ENCODE peak calls at places on chromosomes 11 and 22, in four cellular contexts. P is kidney, Y is IMR-90, G is breast epithelium. J is an unnamed sample.

GRCh38 chr11:15613799-15614198 is 499.1 kb downstream of the INSC start:
- DNase-seq in G (no peak), P (no peak), Y (no peak), J (no peak)

GRCh38 chr11:125926682-125927081 is 19.2 kb upstream of the VSIG10L2 start:
- DNase-seq in Y (no peak), P (no peak), G (no peak), J (no peak)

GRCh38 chr11:1453611-1454386 is 32.8 kb downstream of the MOB2 start:
- DNase-seq in G (no peak), P (no peak), Y (no peak), J (no peak)

GRCh38 chr11:123083623-123084029 is 21.7 kb upstream of the HSPA8 start:
- DNase-seq in Y (peak), P (peak), G (peak), J (peak)

GRCh38 chr11:2564008-2564530 is 119.3 kb downstream of the KCNQ1 start:
- DNase-seq in Y (no peak), P (no peak), G (no peak), J (no peak)

GRCh38 chr11:57477507-57478189 is 17.3 kb downstream of the RTN4RL2 start:
- DNase-seq in P (no peak), G (no peak), Y (no peak), J (no peak)

GRCh38 chr11:122843281-122844150 is 5.2 kb downstream of the CRTAM start:
- DNase-seq in Y (no peak), G (no peak), P (no peak), J (no peak)

GRCh38 chr11:64725601-64726139 is 2.7 kb upstream of the NRXN2 start:
- DNase-seq in P (peak), Y (no peak), G (no peak), J (no peak)

GRCh38 chr22:33579448-33580093 is 340.7 kb downstream of the LARGE1 start:
- DNase-seq in G (no peak), Y (peak), P (peak), J (no peak)

GRCh38 chr11:15575409-15575808 is 460.7 kb downstream of the INSC start:
- DNase-seq in G (no peak), Y (no peak), P (no peak), J (peak)

GRCh38 chr11:126654886-126655806 is 299.7 kb downstream of the ST3GAL4 start:
- DNase-seq in P (no peak), G (no peak), Y (no peak), J (no peak)

GRCh38 chr11:113376156-113376555 is 11.4 kb upstream of the ANKK1 start:
- DNase-seq in Y (peak), P (no peak), G (no peak), J (no peak)

GRCh38 chr11:120540744-120541143 is 29.2 kb downstream of the GRIK4 start:
- DNase-seq in G (no peak), P (no peak), Y (peak), J (no peak)

GRCh38 chr22:26364066-26365015 is 64.7 kb upstream of the ASPHD2 start:
- DNase-seq in P (no peak), G (peak), Y (peak), J (no peak)

GRCh38 chr22:41768420-41768819 is 32.1 kb upstream of the CCDC134 start:
- DNase-seq in Y (peak), P (no peak), G (no peak), J (no peak)

GRCh38 chr11:93133710-93134109 is 64.1 kb downstream of the SLC36A4 start:
- DNase-seq in P (no peak), G (no peak), Y (peak), J (no peak)

GRCh38 chr22:30305519-30305905 is 16.2 kb upstream of the CASTOR1 start:
- DNase-seq in P (peak), G (peak), Y (no peak), J (no peak)

GRCh38 chr11:14902650-14903350 is 10.8 kb upstream of the CYP2R1 start:
- DNase-seq in Y (peak), P (no peak), G (no peak), J (no peak)

GRCh38 chr11:36311926-36312592 is 16.0 kb downstream of the PRR5L start:
- DNase-seq in Y (peak), G (no peak), P (no peak), J (no peak)

GRCh38 chr11:110098645-110099044 is 5.5 kb downstream of the ZC3H12C start:
- DNase-seq in Y (peak), G (no peak), P (no peak), J (no peak)

DNA sequence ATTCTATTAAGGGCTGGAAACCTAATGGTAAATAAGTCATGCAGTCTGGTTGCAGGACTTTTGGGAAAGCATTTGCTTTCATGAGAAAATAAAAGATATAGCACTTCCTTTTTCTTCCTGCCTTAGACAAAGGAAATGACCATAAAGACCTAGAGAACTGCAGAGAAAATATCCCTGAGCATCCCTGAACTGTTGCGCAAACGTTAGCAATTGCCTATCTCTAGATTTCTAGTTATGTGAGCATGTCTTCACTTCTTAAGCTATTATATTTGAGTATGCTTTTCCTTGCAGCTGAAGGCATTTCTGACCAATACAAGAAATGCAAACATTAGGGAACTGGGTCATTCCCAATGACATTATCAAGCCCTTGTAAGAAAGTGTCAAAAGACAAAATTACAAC is 110.6 kb downstream of the KIF18A start:
- DNase-seq in P (no peak), G (no peak), Y (peak), J (no peak)
- H3K27ac ChIP-seq in P (no peak), G (no peak), Y (no peak), J (no peak)

GRCh38 chr22:39693943-39694500 is 123.5 kb downstream of the CACNA1I start:
- DNase-seq in G (no peak), Y (no peak), P (no peak), J (no peak)

GRCh38 chr22:39700565-39700964 is 130.0 kb downstream of the CACNA1I start:
- DNase-seq in Y (no peak), P (no peak), G (no peak), J (no peak)

GRCh38 chr22:39703890-39704658 is 133.5 kb downstream of the CACNA1I start:
- DNase-seq in Y (peak), P (no peak), G (peak), J (no peak)

GRCh38 chr22:39699631-39700348 is 129.2 kb downstream of the CACNA1I start:
- DNase-seq in Y (no peak), G (no peak), P (no peak), J (no peak)

DNA sequence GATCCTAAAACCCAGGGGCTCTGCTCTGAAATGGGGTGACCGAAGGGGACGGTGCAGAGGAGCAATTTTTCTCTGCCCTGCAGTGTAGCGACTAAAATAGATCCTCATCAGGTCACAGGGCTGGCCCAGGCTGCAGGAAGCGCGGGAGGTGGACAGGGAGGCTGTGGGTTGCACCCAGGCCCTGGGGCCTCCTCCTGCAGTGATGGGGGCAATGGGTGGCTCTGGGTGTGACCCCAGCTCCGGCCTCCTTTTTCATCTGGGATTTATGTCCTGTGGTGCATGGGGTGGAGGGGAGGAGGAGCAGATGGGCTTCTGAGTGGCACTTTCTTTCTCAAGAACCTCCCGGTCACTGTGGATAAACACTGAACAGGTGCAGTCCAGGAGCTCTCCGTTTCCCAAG is 127.6 kb downstream of the CACNA1I start:
- DNase-seq in P (no peak), Y (no peak), G (no peak), J (no peak)
- H3K27ac ChIP-seq in P (no peak), Y (no peak), G (no peak), J (no peak)

DNA sequence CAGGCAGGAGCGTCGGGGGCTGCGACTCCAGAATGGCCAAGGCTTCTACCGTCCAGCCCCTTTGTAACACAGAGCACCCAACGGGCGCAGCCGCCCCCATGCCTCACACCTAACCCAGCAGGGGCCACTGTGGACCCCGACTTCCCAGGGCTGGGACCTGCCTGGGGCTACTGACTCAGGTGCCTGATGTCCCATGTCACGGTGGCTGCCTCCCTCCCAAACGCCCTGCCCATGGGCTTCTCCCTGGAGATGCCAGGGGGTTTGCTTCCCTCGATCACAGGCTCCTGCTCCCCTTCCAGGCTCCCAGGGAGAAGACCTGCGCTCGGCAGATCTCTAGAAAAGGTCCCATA is 84.0 kb downstream of the MYEOV start:
- DNase-seq in G (no peak), Y (no peak), P (peak), J (no peak)
- H3K27ac ChIP-seq in G (no peak), Y (no peak), P (no peak), J (no peak)

DNA sequence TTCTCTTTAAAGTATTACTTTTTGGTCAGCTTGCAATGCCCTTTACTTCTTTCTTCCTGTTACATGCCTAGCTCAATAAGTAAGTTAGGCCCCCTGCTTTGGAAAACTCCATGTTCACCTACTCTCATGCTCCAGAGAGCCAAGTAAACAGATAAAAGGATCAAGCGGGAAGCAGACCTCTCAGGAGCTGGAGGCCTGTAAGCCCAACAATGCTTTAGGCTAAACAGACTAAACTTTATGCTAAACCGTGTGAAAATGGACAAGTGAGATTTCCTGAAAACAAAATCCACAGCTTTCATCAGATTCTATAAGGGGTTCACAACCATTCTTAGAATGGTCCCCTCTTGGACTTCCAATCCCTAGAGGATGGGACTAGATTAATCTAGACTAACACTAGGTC is 40.2 kb downstream of the CELF1 start:
- DNase-seq in P (no peak), G (no peak), Y (no peak), J (no peak)
- H3K27ac ChIP-seq in P (peak), G (no peak), Y (no peak), J (peak)

GRCh38 chr11:45209000-45209399 is 62.6 kb downstream of the PRDM11 start:
- DNase-seq in G (no peak), Y (no peak), P (no peak), J (no peak)

GRCh38 chr11:45205978-45206377 is 59.5 kb downstream of the PRDM11 start:
- DNase-seq in P (no peak), G (no peak), Y (no peak), J (no peak)

GRCh38 chr11:45208135-45208534 is 61.7 kb downstream of the PRDM11 start:
- DNase-seq in Y (no peak), P (no peak), G (no peak), J (no peak)

GRCh38 chr11:45209480-45209879 is 63.0 kb downstream of the PRDM11 start:
- DNase-seq in G (no peak), Y (no peak), P (no peak), J (no peak)

GRCh38 chr11:45204761-45205160 is 58.3 kb downstream of the PRDM11 start:
- DNase-seq in P (no peak), Y (no peak), G (no peak), J (no peak)
- H3K27ac ChIP-seq in P (no peak), Y (no peak), G (no peak), J (no peak)

GRCh38 chr11:94793822-94794221 is 25.7 kb downstream of the AMOTL1 start:
- DNase-seq in P (no peak), Y (peak), G (no peak), J (no peak)
- H3K27ac ChIP-seq in P (no peak), Y (peak), G (peak), J (no peak)

GRCh38 chr11:72581067-72581466 is 93.2 kb downstream of the PDE2A start:
- DNase-seq in Y (no peak), G (no peak), P (peak), J (no peak)
- H3K27ac ChIP-seq in Y (no peak), G (no peak), P (no peak), J (no peak)